ENCODE peak calls at places on chromosome 11, in eight cellular contexts. Z is HCT116, A is mesothelial cell of epicardium, V is H54, X is pancreas, G is GM04503, W is EH, N is frontal cortex. D is an unnamed sample.

GRCh38 chr11:62264004-62264403 is 6.0 kb upstream of the SCGB2A2 start:
- DNase-seq in G (no peak), W (peak; percentile 17), A (no peak), Z (no peak), X (no peak), N (no peak), V (no peak), D (no peak)

GRCh38 chr11:122685041-122685440 is 29.5 kb downstream of the UBASH3B start:
- DNase-seq in X (no peak), G (no peak), A (no peak), W (no peak), N (no peak), Z (no peak), V (no peak), D (no peak)

GRCh38 chr11:64742087-64742939 is 1.6 kb downstream of the RASGRP2 start:
- DNase-seq in X (no peak), N (no peak), A (no peak), Z (no peak), G (no peak), V (no peak), W (no peak), D (no peak)

GRCh38 chr11:32960553-32961164 is 55.0 kb upstream of the DEPDC7 start:
- DNase-seq in N (peak; percentile 10), X (no peak), G (peak; percentile 9), A (no peak), V (no peak), W (peak; percentile 60), Z (peak; percentile 28), D (no peak)

GRCh38 chr11:100515087-100515486 is 172.0 kb upstream of the ARHGAP42 start:
- DNase-seq in G (no peak), X (no peak), N (no peak), A (no peak), Z (no peak), W (peak; percentile 52), V (no peak), D (no peak)

GRCh38 chr11:2574553-2575535 is 125.0 kb downstream of the KCNQ1OT1 start:
- DNase-seq in Z (no peak), N (peak; percentile 35), G (no peak), W (no peak), A (no peak), V (no peak), X (peak; percentile 62), D (peak; percentile 44)

GRCh38 chr11:100739636-100740035 is 52.5 kb downstream of the ARHGAP42 start:
- DNase-seq in G (peak; percentile 65), A (no peak), N (no peak), W (peak; percentile 91), V (peak; percentile 12), Z (peak; percentile 61), X (no peak), D (no peak)

GRCh38 chr11:16795146-16795545 is 56.7 kb downstream of the C11orf58 start:
- DNase-seq in A (no peak), N (no peak), G (no peak), Z (no peak), V (no peak), X (no peak), W (no peak), D (no peak)

GRCh38 chr11:29018631-29019030 is 910.4 kb downstream of the METTL15 start:
- DNase-seq in A (no peak), N (no peak), Z (no peak), X (no peak), G (peak; percentile 82), W (peak; percentile 86), V (peak; percentile 19), D (no peak)

GRCh38 chr11:6705905-6706535 is 22.9 kb upstream of the MRPL17 start:
- DNase-seq in G (no peak), V (peak; percentile 21), N (peak; percentile 35), A (peak; percentile 60), X (no peak), W (peak; percentile 72), Z (no peak), D (peak; percentile 47)

GRCh38 chr11:115304774-115305472 is 199.3 kb downstream of the CADM1 start:
- DNase-seq in V (no peak), N (no peak), Z (no peak), A (no peak), G (no peak), W (no peak), X (no peak), D (no peak)

GRCh38 chr11:15300282-15300681 is 185.6 kb downstream of the INSC start:
- DNase-seq in A (no peak), N (no peak), Z (no peak), V (no peak), X (no peak), G (no peak), W (no peak), D (no peak)

GRCh38 chr11:114182471-114182968 is 113.7 kb upstream of the NNMT start:
- DNase-seq in Z (no peak), A (no peak), X (no peak), G (no peak), N (no peak), W (no peak), V (no peak), D (no peak)

GRCh38 chr11:84899740-84900139 is 727.4 kb downstream of the DLG2 start:
- DNase-seq in V (no peak), X (no peak), Z (peak; percentile 24), G (no peak), W (no peak), A (no peak), N (no peak), D (no peak)

GRCh38 chr11:83979593-83979992 is 693.4 kb upstream of the CCDC90B start:
- DNase-seq in A (no peak), Z (no peak), X (no peak), V (no peak), N (no peak), G (no peak), W (no peak), D (no peak)

GRCh38 chr11:105132716-105133511 is 6.7 kb downstream of the CARD18 start:
- DNase-seq in W (peak; percentile 80), X (no peak), G (no peak), N (no peak), A (no peak), V (no peak), Z (no peak), D (no peak)

GRCh38 chr11:129613076-129613475 is 202.6 kb upstream of the TMEM45B start:
- DNase-seq in N (no peak), G (no peak), A (no peak), Z (no peak), X (no peak), W (no peak), V (no peak), D (no peak)

GRCh38 chr11:73968356-73968966 is 14.2 kb downstream of the UCP2 start:
- DNase-seq in G (no peak), X (no peak), A (no peak), N (no peak), V (no peak), Z (no peak), W (no peak), D (no peak)

GRCh38 chr11:45042560-45042959 is 91.9 kb upstream of the TP53I11 start:
- DNase-seq in A (no peak), W (peak; percentile 25), X (no peak), V (peak; percentile 82), N (no peak), G (no peak), Z (no peak), D (no peak)

GRCh38 chr11:21415566-21415965 is 746.2 kb downstream of the NELL1 start:
- DNase-seq in W (no peak), G (no peak), Z (no peak), A (no peak), X (no peak), V (no peak), N (no peak), D (no peak)

GRCh38 chr11:72227316-72228228 is 3.0 kb downstream of the INPPL1 start:
- DNase-seq in X (peak; percentile 35), A (no peak), G (no peak), Z (no peak), W (peak; percentile 15), V (no peak), N (peak; percentile 28), D (no peak)

GRCh38 chr11:15988693-15989231 is 367.6 kb downstream of the SOX6 start:
- DNase-seq in N (no peak), G (no peak), A (no peak), X (no peak), W (no peak), V (no peak), Z (peak; percentile 19), D (no peak)

GRCh38 chr11:122309262-122309925 is 193.4 kb upstream of the BLID start:
- DNase-seq in V (no peak), A (no peak), Z (no peak), X (no peak), G (no peak), N (no peak), W (no peak), D (no peak)

GRCh38 chr11:11821899-11822298 is 19.9 kb upstream of the USP47 start:
- DNase-seq in W (peak; percentile 37), N (no peak), A (no peak), X (no peak), V (no peak), Z (no peak), G (no peak), D (no peak)

GRCh38 chr11:12276356-12276755 is 101.0 kb upstream of the PARVA start:
- DNase-seq in X (no peak), G (no peak), Z (no peak), V (no peak), A (no peak), N (no peak), W (no peak), D (no peak)

GRCh38 chr11:83661491-83662350 is 375.6 kb upstream of the CCDC90B start:
- DNase-seq in Z (no peak), V (no peak), N (no peak), A (no peak), G (no peak), X (no peak), W (no peak), D (no peak)

GRCh38 chr11:130042093-130042591 is 27.6 kb upstream of the APLP2 start:
- DNase-seq in Z (no peak), V (peak; percentile 59), A (no peak), G (peak; percentile 85), N (no peak), W (peak; percentile 88), X (no peak), D (no peak)

GRCh38 chr11:120517390-120518315 is 6.1 kb downstream of the GRIK4 start:
- DNase-seq in G (no peak), A (no peak), V (no peak), N (no peak), X (no peak), W (peak; percentile 65), Z (no peak), D (no peak)

GRCh38 chr11:58963551-58964075 is 24.3 kb downstream of the GLYATL1 start:
- DNase-seq in V (no peak), Z (no peak), N (no peak), G (no peak), A (no peak), W (peak; percentile 53), X (no peak), D (no peak)

GRCh38 chr11:119316729-119317591 is at the start of gene MCAM:
- DNase-seq in X (peak; percentile 79), V (no peak), Z (no peak), W (peak; percentile 54), G (no peak), N (peak; percentile 78), A (peak; percentile 70), D (no peak)

GRCh38 chr11:100674212-100674611 is 12.9 kb upstream of the ARHGAP42 start:
- DNase-seq in N (no peak), A (no peak), V (no peak), G (no peak), W (peak; percentile 56), X (no peak), Z (no peak), D (no peak)

GRCh38 chr11:101715281-101715680 is 131.5 kb upstream of the TRPC6 start:
- DNase-seq in Z (no peak), N (no peak), X (no peak), G (no peak), V (no peak), A (no peak), W (no peak), D (no peak)

GRCh38 chr11:47480762-47481161 is 31.8 kb upstream of the RAPSN start:
- DNase-seq in V (no peak), N (no peak), A (no peak), G (no peak), X (no peak), Z (no peak), W (no peak), D (no peak)

GRCh38 chr11:18371279-18371678 is 23.1 kb upstream of the LDHA start:
- DNase-seq in X (no peak), Z (no peak), W (no peak), G (no peak), V (no peak), A (no peak), N (no peak), D (no peak)